ENCODE peak calls at places on chromosomes 1 and 21, in seven cellular contexts. G is heart left ventricle, O is GM13977, Z is GM12864, K is fibroblast of lung, D is WTC11, X is foreskin fibroblast. I is an unnamed sample.

GRCh38 chr1:67270569-67270968 is 37.1 kb upstream of the IL12RB2 start:
- DNase-seq in G (no peak), O (no peak), Z (no peak), K (no peak), D (no peak), X (no peak), I (no peak)

GRCh38 chr1:247337250-247337746 is 5.6 kb upstream of the ZNF496 start:
- DNase-seq in G (no peak), O (no peak), Z (no peak), K (peak), D (no peak), X (peak), I (no peak)

GRCh38 chr1:44645466-44646244 is 28.6 kb downstream of the TMEM53 start:
- DNase-seq in G (no peak), O (no peak), Z (no peak), K (peak), D (no peak), X (no peak), I (peak)

GRCh38 chr1:51569284-51570062 is 47.4 kb upstream of the OSBPL9 start:
- DNase-seq in G (no peak), O (peak), Z (peak), K (peak), D (no peak), X (peak), I (peak)

GRCh38 chr1:33060579-33061083 is 20.3 kb upstream of the AZIN2 start:
- DNase-seq in G (peak), O (no peak), Z (no peak), K (peak), D (no peak), X (peak), I (peak)

GRCh38 chr1:21530368-21531016 is 21.3 kb downstream of the ALPL start:
- DNase-seq in G (no peak), O (no peak), Z (no peak), K (peak), D (no peak), X (no peak), I (no peak)

GRCh38 chr1:69230223-69230622 is 337.5 kb upstream of the LRRC7 start:
- DNase-seq in G (no peak), O (no peak), Z (no peak), K (no peak), D (no peak), X (no peak), I (no peak)

GRCh38 chr1:192598589-192598988 is 23.0 kb downstream of the RGS1 start:
- DNase-seq in G (no peak), O (no peak), Z (no peak), K (no peak), D (no peak), X (no peak), I (no peak)

GRCh38 chr1:36203554-36204346 is 20.5 kb upstream of the THRAP3 start:
- DNase-seq in G (peak), O (no peak), Z (no peak), K (peak), D (no peak), X (peak), I (no peak)

GRCh38 chr1:75482951-75483350 is 128.0 kb downstream of the SLC44A5 start:
- DNase-seq in G (no peak), O (no peak), Z (no peak), K (no peak), D (no peak), X (no peak), I (no peak)

GRCh38 chr1:112841825-112842224 is 114.2 kb downstream of the SLC16A1 start:
- DNase-seq in G (no peak), O (no peak), Z (peak), K (no peak), D (no peak), X (no peak), I (no peak)

GRCh38 chr1:224718470-224719053 is 102.4 kb downstream of the CNIH3 start:
- DNase-seq in G (no peak), O (no peak), Z (no peak), K (no peak), D (no peak), X (no peak), I (no peak)

GRCh38 chr1:22105611-22106207 is 37.2 kb downstream of the WNT4 start:
- DNase-seq in G (no peak), O (peak), Z (no peak), K (peak), D (no peak), X (peak), I (peak)

GRCh38 chr1:65964123-65964522 is 171.4 kb downstream of the PDE4B start:
- DNase-seq in G (no peak), O (no peak), Z (no peak), K (no peak), D (no peak), X (no peak), I (no peak)

GRCh38 chr1:223763881-223764280 is 51.5 kb downstream of the CAPN2 start:
- DNase-seq in G (no peak), O (no peak), Z (no peak), K (no peak), D (no peak), X (no peak), I (no peak)

GRCh38 chr1:75074719-75075395 is 59.3 kb upstream of the LHX8 start:
- DNase-seq in G (no peak), O (no peak), Z (no peak), K (no peak), D (no peak), X (no peak), I (no peak)

GRCh38 chr1:153742411-153743142 is 14.7 kb downstream of the INTS3 start:
- DNase-seq in G (no peak), O (peak), Z (peak), K (peak), D (no peak), X (no peak), I (no peak)

GRCh38 chr1:44531785-44532566 is 126.9 kb downstream of the RNF220 start:
- DNase-seq in G (no peak), O (no peak), Z (peak), K (peak), D (no peak), X (peak), I (no peak)

GRCh38 chr1:30663596-30664091 is 59.7 kb downstream of the MATN1 start:
- DNase-seq in G (no peak), O (no peak), Z (no peak), K (no peak), D (no peak), X (no peak), I (no peak)

GRCh38 chr1:172357753-172358152 is 62.7 kb upstream of the C1orf105 start:
- DNase-seq in G (no peak), O (no peak), Z (no peak), K (no peak), D (no peak), X (no peak), I (no peak)

GRCh38 chr1:205541161-205541886 is 36.9 kb downstream of the CDK18 start:
- DNase-seq in G (no peak), O (no peak), Z (no peak), K (no peak), D (no peak), X (no peak), I (no peak)

GRCh38 chr1:182520746-182521145 is 68.3 kb downstream of the RNASEL start:
- DNase-seq in G (no peak), O (no peak), Z (no peak), K (no peak), D (no peak), X (peak), I (no peak)

GRCh38 chr1:115239148-115239820 is 98.8 kb downstream of the NGF start:
- DNase-seq in G (no peak), O (no peak), Z (no peak), K (peak), D (no peak), X (peak), I (no peak)

GRCh38 chr1:91876040-91876470 is 9.9 kb downstream of the TGFBR3 start:
- DNase-seq in G (no peak), O (peak), Z (peak), K (no peak), D (no peak), X (no peak), I (no peak)

GRCh38 chr1:41610361-41610760 is 125.9 kb upstream of the EDN2 start:
- DNase-seq in G (no peak), O (no peak), Z (no peak), K (no peak), D (no peak), X (no peak), I (no peak)

GRCh38 chr1:87410771-87411170 is 82.1 kb downstream of the LMO4 start:
- DNase-seq in G (peak), O (no peak), Z (no peak), K (no peak), D (no peak), X (no peak), I (no peak)

GRCh38 chr1:31366796-31367195 is 6.1 kb downstream of the FABP3 start:
- DNase-seq in G (no peak), O (no peak), Z (no peak), K (no peak), D (no peak), X (no peak), I (no peak)

GRCh38 chr1:39508857-39509305 is 17.4 kb downstream of the BMP8A start:
- DNase-seq in G (no peak), O (no peak), Z (no peak), K (peak), D (no peak), X (no peak), I (no peak)

GRCh38 chr1:86068126-86068805 is 88.3 kb downstream of the COL24A1 start:
- DNase-seq in G (no peak), O (no peak), Z (no peak), K (peak), D (no peak), X (peak), I (no peak)

GRCh38 chr1:173430707-173431662 is 46.1 kb upstream of the PRDX6 start:
- DNase-seq in G (peak), O (peak), Z (peak), K (peak), D (peak), X (peak), I (peak)

GRCh38 chr1:77825356-77825709 is 45.9 kb downstream of the MIGA1 start:
- DNase-seq in G (no peak), O (peak), Z (peak), K (peak), D (no peak), X (peak), I (peak)

GRCh38 chr1:119097380-119097779 is 43.1 kb downstream of the WARS2 start:
- DNase-seq in G (no peak), O (no peak), Z (no peak), K (peak), D (no peak), X (peak), I (peak)

GRCh38 chr1:231419738-231420298 is 2.3 kb downstream of the EGLN1 start:
- DNase-seq in G (no peak), O (no peak), Z (no peak), K (peak), D (no peak), X (no peak), I (no peak)

GRCh38 chr21:14825405-14826032 is 239.3 kb downstream of the NRIP1 start:
- DNase-seq in G (no peak), O (peak), Z (peak), K (no peak), D (no peak), X (no peak), I (no peak)

GRCh38 chr1:5722635-5723157 is 269.5 kb downstream of the NPHP4 start:
- DNase-seq in G (no peak), O (no peak), Z (no peak), K (no peak), D (no peak), X (no peak), I (no peak)

GRCh38 chr1:5725855-5726585 is 266.2 kb downstream of the NPHP4 start:
- DNase-seq in G (no peak), O (no peak), Z (no peak), K (no peak), D (peak), X (no peak), I (no peak)

GRCh38 chr1:5727191-5727590 is 265.0 kb downstream of the NPHP4 start:
- DNase-seq in G (no peak), O (no peak), Z (no peak), K (no peak), D (no peak), X (no peak), I (no peak)

GRCh38 chr1:5725406-5725805 is 266.8 kb downstream of the NPHP4 start:
- DNase-seq in G (no peak), O (no peak), Z (no peak), K (no peak), D (no peak), X (no peak), I (no peak)

GRCh38 chr1:5724847-5725246 is 267.4 kb downstream of the NPHP4 start:
- DNase-seq in G (no peak), O (no peak), Z (no peak), K (no peak), D (no peak), X (no peak), I (no peak)
- TF ChIP-seq CTCF in G (no peak), O (no peak), Z (no peak), K (no peak), D (no peak), X (no peak), I (no peak)

DNA sequence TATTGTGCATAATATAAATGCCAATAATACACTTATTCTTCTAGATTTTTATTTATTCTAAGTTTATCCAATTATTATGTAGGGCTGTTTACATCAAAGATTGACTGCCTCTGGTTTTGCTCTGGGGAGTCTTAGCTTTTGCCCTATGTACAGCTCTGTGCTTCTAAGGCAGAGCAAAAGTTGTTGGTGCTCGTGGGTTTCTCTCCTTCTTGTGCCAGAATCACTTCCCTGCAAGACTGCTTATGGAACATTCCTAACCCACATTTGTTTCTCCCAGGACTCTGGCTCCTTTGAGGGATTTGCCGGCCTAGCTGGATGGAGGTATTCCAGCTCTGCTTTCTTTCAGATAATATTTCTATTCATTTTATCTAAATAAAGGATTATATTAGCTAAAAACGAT is 849.1 kb downstream of the USP25 start:
- DNase-seq in G (no peak), O (no peak), Z (no peak), K (peak), D (no peak), X (no peak), I (no peak)
- TF ChIP-seq CTCF in G (no peak), O (no peak), Z (no peak), K (no peak), D (no peak), X (no peak), I (no peak)

GRCh38 chr1:181141431-181141910 is 53.0 kb downstream of the IER5 start:
- DNase-seq in G (no peak), O (no peak), Z (no peak), K (peak), D (no peak), X (peak), I (no peak)
- TF ChIP-seq CTCF in G (no peak), O (no peak), Z (no peak), K (no peak), D (no peak), X (no peak), I (no peak)

GRCh38 chr21:39182484-39183271 is 573 bp downstream of the PSMG1 start:
- DNase-seq in G (no peak), O (no peak), Z (no peak), K (no peak), D (no peak), X (no peak), I (no peak)

GRCh38 chr21:39182016-39182415 is 1.2 kb downstream of the PSMG1 start:
- DNase-seq in G (no peak), O (no peak), Z (no peak), K (no peak), D (no peak), X (no peak), I (no peak)

GRCh38 chr21:39183272-39184049 is at the start of gene PSMG1:
- DNase-seq in G (peak), O (peak), Z (peak), K (peak), D (peak), X (peak), I (peak)

GRCh38 chr21:39181205-39181818 is 1.9 kb downstream of the PSMG1 start:
- DNase-seq in G (no peak), O (no peak), Z (no peak), K (no peak), D (no peak), X (no peak), I (no peak)

DNA sequence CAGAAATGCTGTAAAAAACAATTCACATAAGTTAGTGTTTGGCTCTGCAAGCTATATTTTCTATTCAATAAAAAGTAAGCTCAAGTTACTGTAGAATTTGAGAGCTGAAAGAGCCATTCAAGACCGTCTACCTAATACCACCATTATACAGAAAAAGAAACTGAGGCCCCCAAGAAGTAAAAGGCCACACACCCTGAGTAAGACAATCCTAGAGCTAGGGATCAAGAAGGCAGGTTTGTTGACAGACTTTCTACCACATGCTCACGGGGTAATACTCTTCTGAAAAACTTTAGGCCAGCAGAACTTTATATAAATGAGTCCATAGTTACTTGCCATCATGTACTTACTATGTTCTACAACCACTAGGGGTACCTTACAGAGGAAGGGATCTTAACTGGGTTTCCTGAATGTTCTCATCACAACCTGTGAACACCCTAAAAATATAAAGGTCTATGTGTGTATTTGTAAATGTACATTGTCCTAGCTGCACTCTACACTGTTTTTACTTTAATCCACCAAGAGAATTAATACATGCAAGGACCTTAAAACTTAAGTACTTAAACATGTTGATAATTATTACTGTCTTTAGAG is 2.7 kb downstream of the PSMG1 start:
- DNase-seq in G (no peak), O (no peak), Z (no peak), K (no peak), D (no peak), X (no peak), I (no peak)
- TF ChIP-seq CTCF in G (peak), O (peak), Z (peak), K (no peak), D (no peak), X (no peak), I (peak)

DNA sequence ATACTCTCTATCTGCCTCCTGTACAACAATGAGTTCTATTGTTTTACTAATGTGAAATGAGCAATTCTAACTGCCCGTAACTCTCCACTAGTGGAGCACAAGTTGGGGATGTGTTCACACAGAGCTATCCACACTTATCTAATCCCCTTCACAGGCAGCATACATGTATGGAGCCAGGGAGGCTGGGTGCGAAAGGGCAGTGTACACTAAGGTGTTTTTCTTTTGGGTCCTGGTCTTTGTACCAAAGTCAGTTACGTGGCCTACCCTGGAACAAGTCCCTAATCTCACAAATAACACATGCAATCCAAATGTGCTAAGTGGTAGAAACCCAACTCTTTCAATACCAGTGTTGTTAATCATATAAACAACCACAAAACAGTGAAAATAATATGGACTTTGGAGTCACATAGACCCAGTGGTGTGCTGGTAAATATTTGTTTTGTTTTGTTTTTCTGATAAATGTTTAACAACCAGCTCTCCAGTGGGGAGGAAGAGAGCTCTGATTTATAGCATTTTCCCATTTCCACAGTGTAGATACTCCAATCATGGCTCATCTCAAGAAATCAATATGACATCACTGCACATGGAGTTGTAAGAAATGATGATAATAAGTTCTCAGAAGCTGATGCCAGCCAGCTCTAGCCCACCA is 319.9 kb upstream of the DUSP10 start:
- DNase-seq in G (no peak), O (no peak), Z (no peak), K (no peak), D (no peak), X (no peak), I (no peak)
- TF ChIP-seq CTCF in G (no peak), O (no peak), Z (no peak), K (no peak), D (no peak), X (no peak), I (no peak)

GRCh38 chr1:23554481-23555224 is 4.6 kb downstream of the ID3 start:
- DNase-seq in G (peak), O (peak), Z (no peak), K (peak), D (peak), X (peak), I (peak)
- TF ChIP-seq CTCF in G (peak), O (peak), Z (peak), K (peak), D (no peak), X (peak), I (peak)

DNA sequence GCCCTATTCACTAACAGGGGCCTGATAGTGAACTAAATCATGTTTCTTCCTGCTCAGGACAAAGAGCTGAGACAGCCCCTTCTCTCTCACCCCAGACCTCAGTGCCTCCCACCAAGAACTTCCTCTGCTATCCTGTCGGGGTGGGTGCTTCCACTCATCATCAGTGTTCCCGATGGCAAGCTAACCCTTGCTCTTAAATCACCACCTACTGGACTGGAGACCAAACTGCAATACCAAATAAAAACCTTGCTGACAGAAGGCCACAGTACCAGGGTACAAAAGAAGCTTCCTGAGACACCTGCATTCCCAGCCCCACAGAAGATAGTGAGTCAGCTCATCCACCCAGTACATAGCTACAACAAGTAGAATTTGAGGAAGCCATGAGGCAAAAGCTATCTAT is 799.5 kb downstream of the LTN1 start:
- DNase-seq in G (no peak), O (no peak), Z (no peak), K (no peak), D (peak), X (no peak), I (no peak)
- TF ChIP-seq CTCF in G (no peak), O (no peak), Z (no peak), K (no peak), D (no peak), X (no peak), I (no peak)

I was measured in astrocyte of the cerebellum.